ENCODE peak calls at places on chromosomes 4 and X, in five cellular contexts. M is ACHN; X is left ventricle myocardium inferior; O is right atrium auricular region; A is activated CD8-positive, alpha-beta T cell treated with anti-CD3 and anti-CD28 coated beads, Interleukin-2, amount 10 ng/mL, durations not matched to agents 7 days and 5 days. Z is an unnamed sample.

GRCh38 chr4:48449151-48449550 is 34.0 kb upstream of the SLC10A4 start:
- DNase-seq in A (no peak), M (no peak), O (no peak), X (no peak), Z (no peak)

GRCh38 chr4:47122592-47123291 is 91.4 kb downstream of the GABRB1 start:
- DNase-seq in A (peak), M (peak), O (peak), X (no peak), Z (no peak)

GRCh38 chr4:78599931-78600375 is 48.4 kb downstream of the ANXA3 start:
- DNase-seq in X (peak), O (no peak), A (no peak), M (no peak), Z (no peak)

GRCh38 chr4:89836897-89837384 is at the start of gene SNCA:
- DNase-seq in X (peak), A (peak), O (peak), M (peak), Z (no peak)

GRCh38 chr4:88828846-88829245 is 131.2 kb upstream of the NAP1L5 start:
- DNase-seq in X (no peak), A (no peak), O (no peak), M (no peak), Z (no peak)

GRCh38 chr4:16122784-16123183 is 39.0 kb upstream of the PROM1 start:
- DNase-seq in A (peak), X (no peak), O (no peak), M (no peak), Z (no peak)

GRCh38 chrX:72110051-72110926 is 21.4 kb downstream of the RTL5 start:
- DNase-seq in A (no peak), O (no peak), X (no peak), M (no peak), Z (no peak)

GRCh38 chrX:134603806-134604700 is 54.2 kb downstream of the PLAC1 start:
- DNase-seq in O (no peak), A (no peak), X (no peak), M (peak), Z (no peak)

GRCh38 chr4:42654606-42655005 is 2.3 kb downstream of the ATP8A1 start:
- DNase-seq in O (peak), A (no peak), X (no peak), M (peak), Z (no peak)